ENCODE peak calls at places on chromosomes 5 and 9, in five cellular contexts. S, A, I, B and D are unnamed samples.

GRCh38 chr9:9820411-9820810 is 792.4 kb downstream of the PTPRD start:
- DNase-seq in S (no peak), A (no peak), I (no peak), B (no peak), D (no peak)

GRCh38 chr5:6029811-6030271 is 348.5 kb downstream of the MED10 start:
- DNase-seq in S (no peak), A (no peak), I (no peak), B (no peak), D (no peak)

GRCh38 chr9:107284636-107285035 is 1.6 kb downstream of the RAD23B start:
- DNase-seq in S (no peak), A (no peak), I (no peak), B (no peak), D (no peak)

GRCh38 chr5:115472601-115473000 is 72.0 kb downstream of the FEM1C start:
- DNase-seq in S (no peak), A (no peak), I (no peak), B (no peak), D (no peak)

GRCh38 chr5:120614512-120614911 is 150.4 kb downstream of the PRR16 start:
- DNase-seq in S (no peak), A (no peak), I (peak), B (no peak), D (no peak)

GRCh38 chr5:68381060-68381459 is 165.5 kb downstream of the PIK3R1 start:
- DNase-seq in S (no peak), A (no peak), I (no peak), B (no peak), D (no peak)

GRCh38 chr9:69173497-69173890 is 583 bp upstream of the TJP2 start:
- DNase-seq in S (no peak), A (no peak), I (no peak), B (no peak), D (no peak)

GRCh38 chr5:97100486-97100885 is 41.9 kb downstream of the LIX1 start:
- DNase-seq in S (no peak), A (no peak), I (no peak), B (no peak), D (no peak)

GRCh38 chr5:169013208-169013728 is 287.7 kb downstream of the SLIT3 start:
- DNase-seq in S (no peak), A (no peak), I (no peak), B (no peak), D (no peak)

GRCh38 chr5:178465861-178466288 is 124.3 kb downstream of the COL23A1 start:
- DNase-seq in S (no peak), A (no peak), I (no peak), B (no peak), D (no peak)

GRCh38 chr9:94259077-94259847 is at the start of gene ZNF169:
- DNase-seq in S (peak), A (peak), I (peak), B (peak), D (peak)

GRCh38 chr5:14265574-14265973 is 122.4 kb downstream of the TRIO start:
- DNase-seq in S (peak), A (no peak), I (peak), B (no peak), D (no peak)

GRCh38 chr5:115419794-115420585 is 123.5 kb upstream of the CCDC112 start:
- DNase-seq in S (no peak), A (no peak), I (peak), B (no peak), D (no peak)

GRCh38 chr5:141560141-141560540 is 58.7 kb downstream of the DIAPH1 start:
- DNase-seq in S (no peak), A (no peak), I (peak), B (no peak), D (no peak)

GRCh38 chr5:79318935-79319614 is 83.1 kb downstream of the JMY start:
- DNase-seq in S (peak), A (no peak), I (peak), B (no peak), D (no peak)

GRCh38 chr5:14399054-14399657 is 182.4 kb upstream of the OTULINL start:
- DNase-seq in S (peak), A (no peak), I (peak), B (no peak), D (no peak)

GRCh38 chr5:36246011-36246410 is 4.3 kb upstream of the NADK2 start:
- DNase-seq in S (no peak), A (no peak), I (no peak), B (no peak), D (no peak)

GRCh38 chr9:90340421-90340820 is 302.2 kb downstream of the DIRAS2 start:
- DNase-seq in S (no peak), A (no peak), I (no peak), B (no peak), D (no peak)

GRCh38 chr5:54722846-54723433 is 205.4 kb downstream of the SNX18 start:
- DNase-seq in S (no peak), A (no peak), I (peak), B (no peak), D (no peak)

GRCh38 chr5:930853-931252 is 38.2 kb downstream of the TRIP13 start:
- DNase-seq in S (no peak), A (no peak), I (no peak), B (no peak), D (no peak)

GRCh38 chr5:145923405-145923804 is 13.0 kb upstream of the SH3RF2 start:
- DNase-seq in S (no peak), A (no peak), I (no peak), B (no peak), D (no peak)

GRCh38 chr9:97852399-97853055 is 499 bp upstream of the FOXE1 start:
- DNase-seq in S (no peak), A (no peak), I (no peak), B (no peak), D (no peak)

GRCh38 chr5:149211566-149211965 is 60.1 kb upstream of the AFAP1L1 start:
- DNase-seq in S (no peak), A (no peak), I (no peak), B (no peak), D (no peak)

GRCh38 chr5:66342316-66342715 is 198.2 kb downstream of the SREK1 start:
- DNase-seq in S (no peak), A (no peak), I (no peak), B (no peak), D (no peak)

GRCh38 chr5:106415541-106415940 is 1255.2 kb downstream of the EFNA5 start:
- DNase-seq in S (no peak), A (no peak), I (peak), B (no peak), D (no peak)

GRCh38 chr9:69895659-69896058 is 75.0 kb downstream of the CFAP95 start:
- DNase-seq in S (no peak), A (no peak), I (no peak), B (no peak), D (no peak)

GRCh38 chr5:28903643-28904042 is 1865.3 kb upstream of the CDH9 start:
- DNase-seq in S (no peak), A (no peak), I (no peak), B (no peak), D (no peak)

GRCh38 chr5:170355601-170356098 is 33.5 kb downstream of the KCNMB1 start:
- DNase-seq in S (no peak), A (peak), I (no peak), B (no peak), D (no peak)

DNA sequence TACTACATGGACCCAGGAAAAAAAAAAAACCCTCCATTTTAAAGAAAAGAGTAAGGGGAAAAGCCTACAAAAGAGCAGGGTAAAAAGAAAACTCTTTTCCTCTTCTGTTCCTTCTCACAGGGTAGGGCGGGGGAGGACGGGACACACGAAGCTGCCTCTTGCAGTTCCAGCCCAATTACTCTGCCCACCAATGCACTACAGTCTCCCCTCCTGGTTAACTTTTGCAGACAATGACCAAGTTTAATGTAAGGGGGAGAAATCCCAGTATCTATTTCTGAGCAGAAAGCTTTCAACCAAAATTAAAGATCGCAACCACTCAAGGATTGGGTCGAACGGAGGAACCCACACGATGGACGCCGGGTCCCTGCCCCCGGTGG is 1.3 kb downstream of the BRD3 start:
- DNase-seq in S (no peak), A (no peak), I (peak), B (no peak), D (no peak)
- H3K27ac ChIP-seq in S (peak), A (peak), I (peak), B (peak), D (no peak)

GRCh38 chr5:50593681-50594080 is 72.8 kb upstream of the PARP8 start:
- DNase-seq in S (no peak), A (no peak), I (peak), B (no peak), D (no peak)

DNA sequence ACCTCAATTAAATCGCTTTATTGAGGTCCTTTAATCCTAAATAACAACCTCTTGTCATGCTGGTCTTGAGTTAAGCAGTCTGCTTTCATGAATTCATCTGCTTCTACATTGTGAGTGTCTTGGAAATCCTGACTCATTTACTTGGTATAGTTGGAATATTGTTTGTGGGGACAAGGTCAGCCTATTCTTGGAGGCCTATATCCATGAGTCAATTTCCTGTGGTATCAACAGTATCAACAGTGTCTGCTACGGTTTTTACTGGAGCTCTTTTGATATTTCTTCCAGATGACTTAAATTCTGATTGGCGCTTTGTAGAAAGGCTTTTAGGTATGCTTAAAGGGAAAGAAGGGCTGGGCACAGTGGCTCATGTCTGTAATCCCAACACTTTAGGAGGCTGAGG is 71.2 kb upstream of the PARP8 start:
- DNase-seq in S (peak), A (no peak), I (peak), B (no peak), D (no peak)
- H3K27ac ChIP-seq in S (no peak), A (no peak), I (peak), B (no peak), D (no peak)

DNA sequence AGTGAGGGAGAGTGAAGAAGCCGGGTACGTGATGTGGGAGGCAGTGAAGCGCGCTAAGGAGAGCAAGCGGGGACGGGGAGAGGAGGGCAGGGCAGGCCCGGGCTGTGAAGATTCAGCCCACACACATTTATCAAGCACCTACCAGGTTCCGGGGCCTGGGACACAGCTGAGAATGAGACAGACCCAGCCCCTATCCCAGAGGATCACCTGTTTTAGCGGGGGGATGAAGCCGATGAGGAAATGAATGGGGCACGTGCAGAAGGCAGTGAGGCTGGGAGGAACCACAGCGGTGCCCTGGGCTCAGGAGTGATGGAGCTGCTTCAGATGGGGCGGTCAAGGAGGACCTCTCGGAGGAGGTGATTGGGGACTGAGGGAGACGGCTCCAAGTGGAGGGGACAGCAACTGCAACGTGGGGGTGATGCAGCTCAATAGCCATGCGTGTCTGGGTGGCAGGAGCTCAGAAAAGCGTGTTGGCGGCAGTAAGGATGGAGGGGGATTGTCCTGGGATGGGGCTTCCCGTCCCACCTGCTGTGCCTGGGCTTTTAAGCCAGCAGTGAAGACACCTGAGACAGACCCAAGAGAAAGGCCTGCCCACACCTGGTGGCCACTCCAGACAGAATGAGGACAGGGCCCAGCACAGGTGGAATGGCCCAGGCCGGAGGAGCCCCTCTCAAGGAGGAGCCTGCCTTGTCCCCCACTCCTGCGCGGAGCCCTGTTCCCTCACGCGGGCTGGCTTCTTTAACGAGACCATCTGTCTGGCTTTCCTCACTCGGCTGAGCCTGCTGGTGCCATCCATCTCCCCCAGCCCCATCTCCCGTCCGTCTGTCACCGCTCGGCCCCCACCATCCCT is 77.4 kb upstream of the UNC5A start:
- DNase-seq in S (no peak), A (peak), I (no peak), B (peak), D (no peak)
- H3K27ac ChIP-seq in S (no peak), A (no peak), I (no peak), B (no peak), D (no peak)

DNA sequence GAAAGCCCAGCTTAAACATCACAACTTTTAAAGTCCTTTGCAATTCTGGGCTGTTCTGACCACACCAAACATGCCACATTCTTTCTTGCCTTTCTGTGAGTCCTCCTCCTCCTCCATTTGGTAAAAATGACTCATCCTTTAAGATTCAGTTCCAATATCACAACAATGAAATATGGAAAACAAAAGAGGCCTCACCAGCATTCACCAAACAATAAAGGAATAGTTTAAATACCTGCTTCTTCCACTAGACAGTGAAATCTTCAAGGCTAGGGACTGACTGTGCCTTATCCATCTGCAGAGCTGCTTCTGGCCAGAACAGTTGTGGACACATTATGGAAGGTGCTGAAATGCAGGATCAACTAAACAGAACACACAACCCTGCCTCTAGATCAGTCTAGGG is 36.0 kb downstream of the NR6A1 start:
- DNase-seq in S (no peak), A (no peak), I (peak), B (no peak), D (no peak)
- H3K27ac ChIP-seq in S (peak), A (no peak), I (peak), B (peak), D (no peak)

GRCh38 chr9:115415450-115415849 is 297.5 kb upstream of the TNC start:
- DNase-seq in S (no peak), A (no peak), I (no peak), B (no peak), D (no peak)
- H3K27ac ChIP-seq in S (no peak), A (no peak), I (no peak), B (no peak), D (no peak)

DNA sequence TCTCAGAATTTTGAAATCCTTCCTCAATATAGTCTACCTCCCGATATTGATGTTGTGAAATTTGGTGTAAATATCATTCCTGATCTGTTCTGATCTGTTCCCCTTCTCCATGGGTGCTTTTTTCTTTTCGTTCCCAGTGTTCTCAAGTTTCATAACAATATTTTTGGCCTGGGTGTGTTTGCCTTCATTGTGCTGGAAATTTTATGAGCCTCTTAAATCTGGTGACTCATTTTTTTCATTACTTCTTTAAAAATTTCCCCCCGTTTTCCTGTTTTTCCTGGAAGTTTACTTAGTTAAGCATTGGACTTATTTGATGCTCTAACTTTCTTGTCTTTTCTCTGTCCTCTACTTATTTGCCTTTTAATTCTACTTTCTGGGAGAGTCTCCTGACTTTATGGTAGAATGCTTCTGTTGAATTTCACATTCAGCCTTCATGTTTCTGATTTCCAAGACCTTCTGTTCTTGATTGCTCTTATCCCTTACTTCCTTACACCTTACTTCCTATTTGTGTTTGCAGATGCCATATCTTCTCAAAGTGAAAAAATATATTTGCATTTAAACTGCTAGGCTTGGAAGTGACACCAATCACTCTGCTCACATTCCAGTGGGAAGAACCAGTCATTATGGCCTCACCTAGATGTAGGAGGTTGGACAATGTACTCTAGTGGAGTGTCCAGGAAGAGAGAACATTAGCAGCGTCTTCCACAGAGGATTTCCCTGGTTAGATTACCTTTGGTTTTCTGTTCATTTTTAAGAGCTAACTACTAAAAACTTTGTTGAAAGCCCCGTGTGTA is 441.9 kb downstream of the ARHGEF28 start:
- DNase-seq in S (no peak), A (no peak), I (peak), B (no peak), D (no peak)
- H3K27ac ChIP-seq in S (peak), A (no peak), I (peak), B (no peak), D (no peak)

DNA sequence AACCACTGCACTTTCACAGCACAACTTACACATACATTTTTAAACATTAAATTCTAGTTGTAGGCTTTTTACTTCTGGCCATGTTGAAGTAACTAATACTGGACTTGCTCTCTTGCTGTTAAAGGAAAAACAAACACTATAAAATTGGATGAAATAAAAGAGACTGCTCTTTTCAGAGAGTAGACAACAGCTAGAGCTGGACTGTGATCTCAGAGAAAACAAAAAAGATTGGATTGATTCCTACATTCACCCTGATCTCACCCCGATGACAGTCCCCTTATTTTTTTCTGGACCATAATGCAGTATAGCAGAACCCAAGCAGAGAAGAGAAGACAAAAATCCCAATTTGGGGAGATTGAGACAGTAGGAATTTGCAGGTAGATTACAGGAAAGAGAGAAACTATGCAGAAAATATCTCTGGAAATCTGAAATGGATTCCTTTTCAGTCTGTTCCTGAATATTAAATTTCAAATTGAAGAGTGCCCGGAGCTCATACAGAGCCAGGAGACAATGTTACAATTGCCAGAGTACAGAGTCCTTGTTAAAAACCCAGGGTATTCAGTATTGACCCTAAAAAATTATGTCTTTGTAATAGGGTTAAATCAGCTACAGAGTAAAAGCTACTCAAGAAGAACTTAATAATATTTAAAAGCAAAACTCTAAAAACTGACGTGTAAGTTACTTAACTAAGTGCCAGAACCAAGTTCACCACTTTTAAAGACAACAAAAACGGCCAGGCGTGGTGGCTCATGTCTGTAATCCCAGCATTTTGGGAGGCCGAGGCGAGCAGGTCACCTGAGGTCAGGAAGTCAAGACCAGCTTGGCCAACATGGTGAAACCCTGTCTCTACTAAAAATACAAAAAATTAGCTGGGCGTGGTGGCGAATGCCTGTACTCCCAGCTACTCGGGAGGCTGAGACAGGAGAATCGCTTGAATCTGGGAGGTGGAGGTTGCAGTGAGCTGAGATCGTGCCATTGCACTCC is 208.6 kb downstream of the MPDZ start:
- DNase-seq in S (no peak), A (no peak), I (no peak), B (no peak), D (no peak)
- H3K27ac ChIP-seq in S (no peak), A (no peak), I (no peak), B (no peak), D (no peak)

GRCh38 chr5:88732862-88733261 is 150.1 kb downstream of the MEF2C start:
- DNase-seq in S (no peak), A (no peak), I (no peak), B (no peak), D (no peak)
- H3K27ac ChIP-seq in S (no peak), A (peak), I (peak), B (no peak), D (peak)

GRCh38 chr5:159467666-159468065 is 137.4 kb upstream of the IL12B start:
- DNase-seq in S (no peak), A (no peak), I (no peak), B (no peak), D (no peak)
- H3K27ac ChIP-seq in S (no peak), A (no peak), I (no peak), B (no peak), D (no peak)